ENCODE peak calls at places on chromosome 14, in seven cellular contexts. O is left cardiac atrium; T is heart left ventricle; D is stimulated activated naive CD8-positive, alpha-beta T cell treated with anti-CD3 and anti-CD28 coated beads, Interleukin-15, amount 100 ng/mL, for 72 hours; R is AG10803; K is activated CD4-positive, CD25-positive, alpha-beta regulatory T cell treated with anti-CD3 and anti-CD28 coated beads, Interleukin-2, amount 50 U/mL, for 72 hours; B is GM19239. F is an unnamed sample.

GRCh38 chr14:81447018-81447770 is 47.1 kb upstream of the STON2 start:
- DNase-seq in R (peak), T (no peak), D (no peak), B (no peak), K (no peak), O (no peak), F (no peak)

GRCh38 chr14:21104448-21105060 is 3.7 kb downstream of the TMEM253 start:
- DNase-seq in K (peak), T (peak), D (peak), R (peak), O (peak), B (peak), F (peak)

GRCh38 chr14:90996967-90997366 is 63.5 kb downstream of the RPS6KA5 start:
- DNase-seq in R (no peak), O (no peak), B (no peak), T (no peak), K (no peak), D (no peak), F (no peak)

GRCh38 chr14:55048900-55049437 is 2.5 kb upstream of the MAPK1IP1L start:
- DNase-seq in R (no peak), B (no peak), O (no peak), D (no peak), T (no peak), K (no peak), F (no peak)

GRCh38 chr14:90569606-90570462 is 173.0 kb downstream of the CALM1 start:
- DNase-seq in T (no peak), O (no peak), R (no peak), K (no peak), B (no peak), D (no peak), F (no peak)

GRCh38 chr14:22448035-22448904 is 140.8 kb downstream of the DAD1 start:
- DNase-seq in D (no peak), B (no peak), K (no peak), T (no peak), O (no peak), R (no peak), F (no peak)

GRCh38 chr14:42299692-42300091 is 693.0 kb downstream of the LRFN5 start:
- DNase-seq in K (no peak), T (no peak), R (no peak), B (no peak), D (no peak), O (no peak), F (no peak)

GRCh38 chr14:56996721-56997399 is 186.6 kb upstream of the OTX2 start:
- DNase-seq in D (no peak), T (no peak), K (no peak), R (no peak), O (no peak), B (no peak), F (no peak)

GRCh38 chr14:64388533-64389243 is 535 bp downstream of the MTHFD1 start:
- DNase-seq in O (no peak), D (no peak), K (no peak), T (no peak), B (no peak), R (peak), F (no peak)

GRCh38 chr14:99391671-99392070 is 89.0 kb downstream of the SETD3 start:
- DNase-seq in T (no peak), K (no peak), B (no peak), O (no peak), R (peak), D (no peak), F (no peak)

GRCh38 chr14:55553791-55554190 is 26.2 kb upstream of the KTN1 start:
- DNase-seq in K (no peak), O (no peak), T (no peak), R (no peak), D (no peak), B (no peak), F (no peak)

GRCh38 chr14:100504372-100505078 is 82.7 kb downstream of the BEGAIN start:
- DNase-seq in R (no peak), D (no peak), B (no peak), O (no peak), T (no peak), K (no peak), F (no peak)

GRCh38 chr14:52494444-52494843 is 57.9 kb downstream of the TXNDC16 start:
- DNase-seq in O (no peak), D (no peak), K (no peak), T (no peak), R (no peak), B (no peak), F (no peak)

GRCh38 chr14:69087061-69087461 is 65.9 kb downstream of the DCAF5 start:
- DNase-seq in K (no peak), B (no peak), D (no peak), R (peak), O (no peak), T (no peak), F (no peak)

GRCh38 chr14:103284574-103285467 is 49.2 kb upstream of the EIF5 start:
- DNase-seq in D (no peak), T (no peak), K (no peak), R (peak), O (no peak), B (no peak), F (no peak)

GRCh38 chr14:99541211-99541610 is 60.0 kb downstream of the CCNK start:
- DNase-seq in O (no peak), K (no peak), B (no peak), T (no peak), D (no peak), R (no peak), F (no peak)

GRCh38 chr14:56325251-56325839 is 207.1 kb downstream of the PELI2 start:
- DNase-seq in B (no peak), T (no peak), O (no peak), R (peak), K (no peak), D (no peak), F (no peak)

GRCh38 chr14:85175556-85175955 is 354.4 kb upstream of the FLRT2 start:
- DNase-seq in K (no peak), O (no peak), T (no peak), D (no peak), B (no peak), R (peak), F (no peak)

GRCh38 chr14:71856199-71856919 is 75.9 kb upstream of the RGS6 start:
- DNase-seq in D (peak), R (no peak), B (no peak), K (no peak), O (no peak), T (no peak), F (no peak)

GRCh38 chr14:61754627-61755381 is 7.4 kb upstream of the SNAPC1 start:
- DNase-seq in K (no peak), R (peak), O (no peak), T (no peak), D (no peak), B (no peak), F (no peak)

GRCh38 chr14:52351561-52352491 is 37.7 kb downstream of the PTGER2 start:
- DNase-seq in D (peak), T (no peak), O (no peak), B (peak), K (no peak), R (peak), F (no peak)

GRCh38 chr14:101966742-101967141 is 2.4 kb downstream of the DYNC1H1 start:
- DNase-seq in D (no peak), T (no peak), B (no peak), K (no peak), O (no peak), R (no peak), F (no peak)

GRCh38 chr14:100822921-100823320 is 3.0 kb upstream of the MEG3 start:
- DNase-seq in D (no peak), T (no peak), R (peak), K (no peak), O (no peak), B (no peak), F (no peak)

GRCh38 chr14:50775357-50775756 is 55.6 kb downstream of the NIN start:
- DNase-seq in D (no peak), O (no peak), K (no peak), T (no peak), B (no peak), R (peak), F (no peak)

GRCh38 chr14:94426526-94426925 is 26.1 kb downstream of the SERPINA11 start:
- DNase-seq in O (no peak), R (no peak), D (no peak), T (no peak), B (no peak), K (no peak), F (no peak)

GRCh38 chr14:85531141-85531593 is 1.2 kb downstream of the FLRT2 start:
- DNase-seq in K (no peak), D (no peak), O (peak), R (peak), T (peak), B (no peak), F (peak)

GRCh38 chr14:55434805-55435174 is 5.6 kb downstream of the TBPL2 start:
- DNase-seq in K (no peak), T (no peak), B (no peak), D (no peak), O (no peak), R (no peak), F (no peak)

GRCh38 chr14:103830511-103831270 is 16.7 kb downstream of the PPP1R13B start:
- DNase-seq in K (no peak), B (no peak), R (no peak), T (no peak), O (no peak), D (no peak), F (no peak)

F was measured in lower lobe of right lung.